ENCODE peak calls at places on chromosomes 13 and 19, in nine cellular contexts. X is foreskin fibroblast; M is activated CD8-positive, alpha-beta T cell treated with anti-CD3 and anti-CD28 coated beads for 36 hours; A is ascending aorta; H is ovary; G is AG09309; F is GM06990; V is kidney epithelial cell; T is foreskin keratinocyte. K is an unnamed sample.

GRCh38 chr19:39967561-39967960 is 3.4 kb upstream of the PSMC4 start:
- DNase-seq in H (no peak), V (no peak), G (no peak), A (no peak), M (no peak), F (no peak), X (no peak), T (no peak), K (no peak)

GRCh38 chr13:106987435-106987800 is 419.5 kb upstream of the ARGLU1 start:
- DNase-seq in M (no peak), H (no peak), G (no peak), F (peak; percentile 27), X (no peak), T (no peak), V (no peak), A (no peak), K (no peak)

GRCh38 chr19:22533761-22534160 is 100.4 kb upstream of the ZNF492 start:
- DNase-seq in T (no peak), A (no peak), G (no peak), V (no peak), H (no peak), M (no peak), F (no peak), X (no peak), K (no peak)

GRCh38 chr13:25798998-25799397 is 252.8 kb downstream of the SHISA2 start:
- DNase-seq in G (no peak), F (no peak), X (no peak), H (no peak), T (no peak), A (no peak), M (no peak), V (no peak), K (no peak)

GRCh38 chr13:101530293-101530692 is 77.8 kb downstream of the ITGBL1 start:
- DNase-seq in T (no peak), A (no peak), F (no peak), V (no peak), H (no peak), M (no peak), G (no peak), X (no peak), K (no peak)

GRCh38 chr13:44336934-44337333 is 36.7 kb upstream of the SERP2 start:
- DNase-seq in M (no peak), G (no peak), A (no peak), X (no peak), T (no peak), V (no peak), H (no peak), F (no peak), K (no peak)

GRCh38 chr19:728011-728410 is 19.3 kb downstream of the PALM start:
- DNase-seq in T (no peak), A (no peak), M (no peak), X (no peak), V (no peak), G (no peak), H (no peak), F (no peak), K (no peak)

GRCh38 chr13:101706651-101707050 is 254.2 kb downstream of the ITGBL1 start:
- DNase-seq in T (peak; percentile 40), H (no peak), M (peak; percentile 41), V (peak; percentile 69), A (no peak), F (no peak), X (peak; percentile 99), G (peak; percentile 91), K (peak; percentile 86)

GRCh38 chr13:22144806-22145205 is 473.9 kb downstream of the FGF9 start:
- DNase-seq in T (no peak), G (no peak), X (no peak), M (no peak), H (no peak), F (no peak), V (no peak), A (no peak), K (no peak)

GRCh38 chr13:95842898-95843297 is 166.0 kb downstream of the DNAJC3 start:
- DNase-seq in T (no peak), H (no peak), X (no peak), V (no peak), A (no peak), F (no peak), M (no peak), G (no peak), K (no peak)

GRCh38 chr19:53182202-53182601 is 11.0 kb downstream of the ZNF665 start:
- DNase-seq in M (no peak), T (no peak), A (no peak), X (peak; percentile 24), F (no peak), H (no peak), G (peak; percentile 31), V (no peak), K (no peak)

GRCh38 chr13:33789067-33789606 is 28.8 kb upstream of the RFC3 start:
- DNase-seq in G (no peak), T (no peak), F (no peak), X (no peak), M (no peak), V (no peak), H (no peak), A (no peak), K (no peak)

GRCh38 chr19:55451522-55452380 is 8.7 kb upstream of the SHISA7 start:
- DNase-seq in V (no peak), A (no peak), G (no peak), F (no peak), M (no peak), H (no peak), X (no peak), T (no peak), K (no peak)

GRCh38 chr13:114113961-114114360 is 18.5 kb downstream of the RASA3 start:
- DNase-seq in X (no peak), F (no peak), G (no peak), A (peak; percentile 59), M (no peak), V (no peak), H (peak; percentile 14), T (no peak), K (no peak)

GRCh38 chr19:42199440-42200115 is 17.9 kb downstream of the DEDD2 start:
- DNase-seq in H (no peak), G (no peak), F (peak; percentile 88), X (no peak), A (no peak), T (peak; percentile 80), V (no peak), M (peak; percentile 84), K (no peak)
- TF ChIP-seq CTCF in H (no peak), G (no peak), F (peak; percentile 48), X (no peak), A (no peak), T (peak; percentile 70), V (no peak), M (peak; percentile 50), K (no peak)

GRCh38 chr19:38564981-38565685 is 52.6 kb downstream of the MAP4K1 start:
- DNase-seq in H (no peak), A (no peak), M (peak; percentile 22), X (no peak), V (no peak), G (no peak), T (no peak), F (peak; percentile 55), K (no peak)
- TF ChIP-seq CTCF in H (no peak), A (no peak), M (no peak), X (no peak), V (no peak), G (no peak), T (no peak), F (no peak), K (no peak)

GRCh38 chr19:8530061-8530679 is 16.2 kb upstream of the ZNF414 start:
- DNase-seq in T (no peak), H (no peak), F (no peak), M (no peak), V (no peak), G (no peak), A (no peak), X (no peak), K (no peak)

GRCh38 chr19:8529369-8530006 is 15.5 kb upstream of the ZNF414 start:
- DNase-seq in V (no peak), X (no peak), A (no peak), H (no peak), G (no peak), F (no peak), T (no peak), M (no peak), K (no peak)

GRCh38 chr19:8526345-8527062 is 12.5 kb upstream of the ZNF414 start:
- DNase-seq in F (no peak), X (peak; percentile 87), H (peak; percentile 96), M (peak; percentile 40), V (peak; percentile 57), A (peak; percentile 92), T (no peak), G (no peak), K (peak; percentile 78)

GRCh38 chr19:8528500-8528899 is 14.5 kb upstream of the ZNF414 start:
- DNase-seq in A (no peak), G (no peak), V (no peak), X (no peak), H (no peak), F (no peak), T (no peak), M (no peak), K (no peak)

GRCh38 chr19:8525401-8525684 is 11.4 kb upstream of the ZNF414 start:
- DNase-seq in M (no peak), A (no peak), X (no peak), F (no peak), T (no peak), V (no peak), H (no peak), G (no peak), K (no peak)
- TF ChIP-seq CTCF in M (no peak), A (no peak), X (peak; percentile 28), F (peak; percentile 13), T (peak; percentile 26), V (peak; percentile 11), H (no peak), G (peak; percentile 42), K (peak; percentile 27)

GRCh38 chr13:77329133-77330008 is 2.5 kb upstream of the MYCBP2 start:
- DNase-seq in F (peak; percentile 91), H (peak; percentile 78), A (peak; percentile 93), V (peak; percentile 85), M (peak; percentile 97), T (peak; percentile 90), G (peak; percentile 90), X (peak; percentile 98), K (peak; percentile 92)
- TF ChIP-seq CTCF in F (peak; percentile 6), H (no peak), A (no peak), V (no peak), M (no peak), T (no peak), G (no peak), X (no peak), K (no peak)

GRCh38 chr19:58326914-58327726 is at the start of gene ZSCAN22:
- DNase-seq in H (peak; percentile 97), A (peak; percentile 98), F (peak; percentile 93), M (peak; percentile 97), G (peak; percentile 73), V (peak; percentile 87), T (peak; percentile 94), X (peak; percentile 96), K (peak; percentile 78)
- TF ChIP-seq CTCF in H (no peak), A (no peak), F (no peak), M (no peak), G (no peak), V (no peak), T (no peak), X (no peak), K (no peak)

GRCh38 chr13:29049524-29049923 is 229.4 kb downstream of the MTUS2 start:
- DNase-seq in V (no peak), X (no peak), A (no peak), M (no peak), F (no peak), G (no peak), H (no peak), T (no peak), K (no peak)

GRCh38 chr13:29046588-29046987 is 226.4 kb downstream of the MTUS2 start:
- DNase-seq in A (no peak), T (no peak), G (no peak), V (no peak), X (no peak), F (no peak), M (no peak), H (no peak), K (no peak)
- TF ChIP-seq CTCF in A (no peak), T (no peak), G (no peak), V (no peak), X (no peak), F (no peak), M (no peak), H (no peak), K (no peak)